ENCODE peak calls at places on chromosomes 13 and 19, in seven cellular contexts. Y is fibroblast of lung, S is adipocyte, E is H9, J is mesendoderm, B is neuronal stem cell, U is neural progenitor cell. Z is an unnamed sample.
A peak's percentile ranks its signal among the peaks of the same experiment; 100 is the strongest.

GRCh38 chr19:7191946-7192691 is 102.1 kb downstream of the INSR start:
- DNase-seq in Y (no peak), S (no peak), E (no peak), J (no peak), B (no peak), U (no peak), Z (no peak)

GRCh38 chr13:36858285-36858684 is 39.3 kb downstream of the RFXAP start:
- DNase-seq in Y (peak; percentile 45), S (peak; percentile 85), E (no peak), J (peak; percentile 84), B (no peak), U (peak; percentile 73), Z (peak; percentile 68)

GRCh38 chr19:2305424-2305823 is 2.5 kb downstream of the LINGO3 start:
- DNase-seq in Y (no peak), S (no peak), E (no peak), J (no peak), B (no peak), U (peak; percentile 33), Z (no peak)

GRCh38 chr13:86464193-86464592 is 665.0 kb upstream of the SLITRK6 start:
- DNase-seq in Y (no peak), S (no peak), E (no peak), J (peak; percentile 24), B (no peak), U (peak; percentile 8), Z (no peak)

GRCh38 chr13:34779171-34779570 is 162.9 kb upstream of the NBEA start:
- DNase-seq in Y (no peak), S (no peak), E (no peak), J (peak; percentile 60), B (no peak), U (no peak), Z (no peak)

GRCh38 chr13:40080676-40081075 is 425.2 kb downstream of the COG6 start:
- DNase-seq in Y (no peak), S (no peak), E (no peak), J (no peak), B (no peak), U (no peak), Z (no peak)

GRCh38 chr13:80528733-80529132 is 187.8 kb upstream of the SPRY2 start:
- DNase-seq in Y (no peak), S (no peak), E (no peak), J (no peak), B (no peak), U (no peak), Z (no peak)

GRCh38 chr19:38079926-38080380 is 144.1 kb downstream of the DPF1 start:
- DNase-seq in Y (peak; percentile 96), S (peak; percentile 58), E (no peak), J (peak; percentile 37), B (no peak), U (no peak), Z (peak; percentile 81)

GRCh38 chr13:37648604-37649003 is 50.0 kb upstream of the POSTN start:
- DNase-seq in Y (peak; percentile 86), S (peak; percentile 60), E (no peak), J (no peak), B (no peak), U (no peak), Z (no peak)

GRCh38 chr19:42280761-42281174 is 11.7 kb downstream of the CIC start:
- DNase-seq in Y (peak; percentile 76), S (peak; percentile 77), E (no peak), J (peak; percentile 45), B (no peak), U (peak; percentile 51), Z (peak; percentile 39)

GRCh38 chr13:34011552-34012085 is 193.7 kb downstream of the RFC3 start:
- DNase-seq in Y (no peak), S (no peak), E (no peak), J (no peak), B (no peak), U (peak; percentile 12), Z (no peak)

GRCh38 chr13:31372454-31372853 is 172.7 kb downstream of the B3GLCT start:
- DNase-seq in Y (no peak), S (no peak), E (no peak), J (peak; percentile 8), B (no peak), U (no peak), Z (no peak)

GRCh38 chr19:33373701-33374405 is at the start of gene CEBPG:
- DNase-seq in Y (peak; percentile 38), S (peak; percentile 91), E (no peak), J (no peak), B (peak; percentile 43), U (peak; percentile 73), Z (peak; percentile 54)

GRCh38 chr19:38583219-38583984 is 34.4 kb downstream of the MAP4K1 start:
- DNase-seq in Y (no peak), S (no peak), E (no peak), J (no peak), B (no peak), U (no peak), Z (no peak)

GRCh38 chr13:42099962-42100675 is 51.7 kb downstream of the DGKH start:
- DNase-seq in Y (no peak), S (no peak), E (no peak), J (no peak), B (no peak), U (no peak), Z (no peak)

GRCh38 chr13:47027797-47028437 is 131.1 kb upstream of the HTR2A start:
- DNase-seq in Y (no peak), S (no peak), E (no peak), J (peak; percentile 55), B (no peak), U (peak; percentile 7), Z (no peak)

GRCh38 chr19:8304841-8305621 is 3.1 kb downstream of the CD320 start:
- DNase-seq in Y (no peak), S (no peak), E (peak; percentile 93), J (peak; percentile 82), B (peak; percentile 21), U (peak; percentile 86), Z (no peak)

GRCh38 chr19:29418106-29418684 is 107.6 kb upstream of the VSTM2B start:
- DNase-seq in Y (no peak), S (no peak), E (no peak), J (no peak), B (no peak), U (peak; percentile 26), Z (no peak)

GRCh38 chr19:11673608-11674041 is 65.1 kb downstream of the ZNF823 start:
- DNase-seq in Y (peak; percentile 47), S (peak; percentile 87), E (peak; percentile 87), J (peak; percentile 86), B (peak; percentile 53), U (peak; percentile 91), Z (peak; percentile 81)

GRCh38 chr13:32001392-32001768 is 30.2 kb upstream of the FRY start:
- DNase-seq in Y (peak; percentile 32), S (peak; percentile 69), E (peak; percentile 36), J (peak; percentile 74), B (peak; percentile 24), U (peak; percentile 61), Z (peak; percentile 46)

GRCh38 chr19:41376998-41377365 is 649 bp downstream of the TMEM91 start:
- DNase-seq in Y (no peak), S (no peak), E (no peak), J (no peak), B (no peak), U (no peak), Z (no peak)

GRCh38 chr19:58558623-58559274 is 338 bp upstream of the UBE2M start:
- DNase-seq in Y (peak; percentile 96), S (peak; percentile 99), E (peak; percentile 99), J (peak; percentile 99), B (peak; percentile 99), U (peak; percentile 100), Z (peak; percentile 99)

GRCh38 chr19:1018393-1018792 is 2.5 kb downstream of the TMEM259 start:
- DNase-seq in Y (no peak), S (no peak), E (no peak), J (no peak), B (no peak), U (no peak), Z (no peak)
- H3K9ac ChIP-seq in Y (no peak overlapping the region), S (peak overlapping the region; percentile 56), E (no peak overlapping the region), J (peak overlapping the region; percentile 24), B (no peak overlapping the region), U (no peak overlapping the region), Z (no peak overlapping the region)

DNA sequence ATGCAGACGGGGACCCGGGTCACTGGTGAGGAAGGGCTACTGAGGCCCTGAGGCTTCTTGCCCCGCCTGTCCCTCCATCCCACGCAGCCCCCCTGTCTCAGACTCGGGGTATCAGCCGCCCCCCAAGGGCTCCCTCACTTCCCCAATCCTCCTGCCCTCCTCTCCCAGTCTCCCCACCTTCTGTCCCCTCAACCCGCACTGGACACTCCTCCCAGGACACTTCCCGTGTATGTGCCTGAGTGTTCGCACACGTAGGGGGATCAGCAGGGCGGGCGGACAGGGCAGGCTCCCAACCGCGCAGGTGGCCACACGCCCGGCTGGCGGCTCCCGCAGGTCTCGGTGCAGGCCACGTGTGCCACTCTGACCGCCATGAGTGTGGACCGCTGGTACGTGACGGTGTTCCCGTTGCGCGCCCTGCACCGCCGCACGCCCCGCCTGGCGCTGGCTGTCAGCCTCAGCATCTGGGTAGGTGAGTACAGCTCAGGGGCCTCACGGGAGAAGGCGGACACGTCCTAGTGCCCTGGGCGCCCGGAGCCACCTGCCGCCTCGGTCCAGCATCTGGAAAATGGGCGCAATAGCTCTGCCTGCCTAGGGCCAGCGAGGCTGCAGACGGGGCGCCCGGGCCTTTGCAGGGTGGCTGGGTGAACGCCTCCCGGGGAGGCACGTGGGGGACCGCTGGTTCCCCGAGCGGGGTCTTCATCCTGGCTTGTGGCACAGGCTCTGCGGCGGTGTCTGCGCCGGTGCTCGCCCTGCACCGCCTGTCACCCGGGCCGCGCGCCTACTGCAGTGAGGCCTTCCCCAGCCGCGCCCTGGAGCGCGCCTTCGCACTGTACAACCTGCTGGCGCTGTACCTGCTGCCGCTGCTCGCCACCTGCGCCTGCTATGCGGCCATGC is 2.3 kb downstream of the KISS1R start:
- DNase-seq in Y (no peak), S (no peak), E (no peak), J (no peak), B (no peak), U (peak; percentile 57), Z (no peak)
- H3K9ac ChIP-seq in Y (no peak overlapping the region), S (no peak overlapping the region), E (no peak overlapping the region), J (no peak overlapping the region), B (peak overlapping the region; percentile 83), U (no peak overlapping the region), Z (no peak overlapping the region)

GRCh38 chr19:18946918-18947317 is 5.9 kb upstream of the HOMER3 start:
- DNase-seq in Y (no peak), S (no peak), E (no peak), J (no peak), B (no peak), U (no peak), Z (no peak)

GRCh38 chr19:18949858-18950257 is 8.8 kb upstream of the HOMER3 start:
- DNase-seq in Y (no peak), S (no peak), E (no peak), J (no peak), B (no peak), U (no peak), Z (no peak)

GRCh38 chr19:18946335-18946734 is 5.3 kb upstream of the HOMER3 start:
- DNase-seq in Y (no peak), S (no peak), E (no peak), J (no peak), B (no peak), U (no peak), Z (no peak)

GRCh38 chr19:18948976-18949356 is 7.9 kb upstream of the HOMER3 start:
- DNase-seq in Y (no peak), S (no peak), E (no peak), J (no peak), B (no peak), U (no peak), Z (no peak)

GRCh38 chr19:18948075-18948975 is 7.3 kb upstream of the HOMER3 start:
- DNase-seq in Y (no peak), S (no peak), E (no peak), J (no peak), B (no peak), U (no peak), Z (no peak)
- H3K9ac ChIP-seq in Y (no peak overlapping the region), S (no peak overlapping the region), E (no peak overlapping the region), J (no peak overlapping the region), B (no peak overlapping the region), U (no peak overlapping the region), Z (no peak overlapping the region)

GRCh38 chr13:110965038-110965754 is 50.3 kb upstream of the ANKRD10 start:
- DNase-seq in Y (peak; percentile 83), S (peak; percentile 16), E (no peak), J (no peak), B (no peak), U (no peak), Z (peak; percentile 28)
- H3K9ac ChIP-seq in Y (no peak overlapping the region), S (no peak overlapping the region), E (no peak overlapping the region), J (no peak overlapping the region), B (no peak overlapping the region), U (no peak overlapping the region), Z (no peak overlapping the region)

Z was measured in endothelial cell of umbilical vein.